ENCODE peak calls at places on chromosomes 3 and 15, in five cellular contexts. C, B, P, E and J are unnamed samples.

GRCh38 chr3:126288314-126288713 is 68.9 kb downstream of the KLF15 start:
- DNase-seq in B (no peak), P (peak; percentile 55), C (peak; percentile 60), E (peak; percentile 32), J (no peak)

GRCh38 chr15:63299981-63300575 is 22.7 kb downstream of the APH1B start:
- DNase-seq in P (no peak), B (no peak), E (no peak), C (no peak), J (no peak)

GRCh38 chr3:182795383-182795782 is 2.1 kb downstream of the ATP11B start:
- DNase-seq in B (no peak), E (no peak), C (no peak), P (no peak), J (no peak)

GRCh38 chr3:132964267-132964666 is 73.9 kb upstream of the TMEM108 start:
- DNase-seq in C (no peak), B (no peak), E (no peak), P (no peak), J (no peak)

GRCh38 chr3:196238612-196239190 is 22.4 kb downstream of the SLC51A start:
- DNase-seq in C (no peak), E (no peak), B (no peak), P (no peak), J (no peak)

GRCh38 chr15:88619796-88620195 is 1.3 kb upstream of the AEN start:
- DNase-seq in B (no peak), E (no peak), C (no peak), P (no peak), J (no peak)

GRCh38 chr15:23567921-23568320 is 2.4 kb downstream of the MKRN3 start:
- DNase-seq in C (no peak), P (no peak), B (no peak), E (no peak), J (no peak)

GRCh38 chr3:56702487-56703315 is 19.6 kb upstream of the TASOR start:
- DNase-seq in E (peak; percentile 57), C (peak; percentile 53), P (no peak), B (peak; percentile 18), J (peak; percentile 50)

GRCh38 chr3:118846176-118846575 is 188.5 kb downstream of the IGSF11 start:
- DNase-seq in P (no peak), C (no peak), B (no peak), E (no peak), J (no peak)

GRCh38 chr15:39411102-39411989 is 169.5 kb upstream of the THBS1 start:
- DNase-seq in C (no peak), P (no peak), E (no peak), B (no peak), J (no peak)

GRCh38 chr3:12273045-12273695 is 15.7 kb upstream of the PPARG start:
- DNase-seq in E (no peak), C (no peak), P (no peak), B (no peak), J (no peak)

GRCh38 chr3:30161370-30161769 is 445.0 kb upstream of the TGFBR2 start:
- DNase-seq in P (no peak), E (peak; percentile 55), B (no peak), C (no peak), J (no peak)

GRCh38 chr3:112117415-112117814 is 15.6 kb downstream of the GCSAM start:
- DNase-seq in E (no peak), C (no peak), P (no peak), B (no peak), J (no peak)

GRCh38 chr3:196772102-196772501 is 32.4 kb downstream of the PAK2 start:
- DNase-seq in B (no peak), E (no peak), C (no peak), P (no peak), J (no peak)

GRCh38 chr3:196127308-196128040 is 45.6 kb upstream of the TFRC start:
- DNase-seq in P (no peak), E (no peak), C (no peak), B (no peak), J (no peak)

GRCh38 chr15:67125589-67126502 is 60.4 kb downstream of the SMAD3 start:
- DNase-seq in P (peak; percentile 90), C (no peak), E (peak; percentile 84), B (no peak), J (peak; percentile 64)

GRCh38 chr3:18740631-18741583 is 315.8 kb upstream of the SATB1 start:
- DNase-seq in B (no peak), C (no peak), P (no peak), E (no peak), J (no peak)

GRCh38 chr3:127013758-127014535 is 31.0 kb downstream of the PLXNA1 start:
- DNase-seq in P (no peak), E (no peak), B (no peak), C (no peak), J (no peak)

GRCh38 chr3:135055449-135055848 is 260.4 kb downstream of the EPHB1 start:
- DNase-seq in B (no peak), C (no peak), P (no peak), E (no peak), J (no peak)
- H3K4me1 ChIP-seq in B (no peaks in the 10 kb centered on the region), C (no peaks in the 10 kb centered on the region), P (no peaks in the 10 kb centered on the region), E (no peaks in the 10 kb centered on the region), J (no peaks in the 10 kb centered on the region)

DNA sequence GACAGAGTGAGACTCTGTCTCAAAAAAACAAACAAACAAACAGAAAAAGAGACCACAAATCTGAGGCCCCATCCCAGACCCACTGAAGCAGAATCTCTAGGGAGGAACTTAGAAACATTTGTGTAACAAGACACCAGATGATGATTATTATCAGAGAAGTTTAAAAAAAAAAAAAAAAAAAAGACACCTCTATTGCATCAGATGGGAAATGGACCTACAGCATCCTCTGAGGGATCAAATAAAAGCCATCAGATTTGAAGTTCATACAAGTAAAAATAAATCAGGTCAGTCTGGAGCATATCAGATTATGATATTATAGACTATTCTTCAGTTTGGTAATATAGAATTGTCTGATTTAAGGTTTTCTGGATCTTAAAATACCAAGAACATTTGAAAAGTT is 21.9 kb upstream of the LIPC start:
- DNase-seq in B (no peak), C (no peak), P (no peak), E (no peak), J (no peak)
- H3K4me3 ChIP-seq in B (no peak overlapping the region), C (no peak overlapping the region), P (no peak overlapping the region), E (peak overlapping the region; percentile 33), J (no peak overlapping the region)

GRCh38 chr15:58244546-58244945 is 106.4 kb downstream of the AQP9 start:
- DNase-seq in P (no peak), C (no peak), B (no peak), E (no peak), J (no peak)

GRCh38 chr15:58248504-58248842 is 110.3 kb downstream of the AQP9 start:
- DNase-seq in P (no peak), E (no peak), C (no peak), B (no peak), J (no peak)

GRCh38 chr15:58243083-58243482 is 104.9 kb downstream of the AQP9 start:
- DNase-seq in B (peak; percentile 48), C (no peak), P (no peak), E (no peak), J (no peak)

GRCh38 chr15:58247803-58248503 is 109.8 kb downstream of the AQP9 start:
- DNase-seq in C (peak; percentile 89), B (no peak), P (peak; percentile 81), E (peak; percentile 83), J (peak; percentile 73)

DNA sequence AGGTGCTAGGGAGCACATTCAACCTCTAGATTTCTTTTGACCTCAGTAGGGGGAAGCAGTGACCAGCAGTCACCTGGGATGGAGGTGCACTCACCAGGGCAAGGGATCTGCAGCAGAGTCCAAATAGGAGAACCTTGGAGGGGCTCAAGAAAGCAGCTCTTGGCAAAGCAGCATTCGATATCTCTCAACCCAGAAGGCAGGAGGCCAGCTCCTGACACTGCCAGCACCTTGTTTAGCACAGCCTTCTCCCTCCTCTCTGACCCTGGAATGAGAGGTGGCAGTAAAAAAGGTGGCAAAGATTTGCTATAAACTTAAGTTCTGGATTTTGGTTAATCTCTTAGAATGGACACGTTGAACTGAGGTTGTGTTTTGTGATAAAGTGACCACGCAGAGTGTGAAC is 107.9 kb downstream of the AQP9 start:
- DNase-seq in P (no peak), E (no peak), C (no peak), B (no peak), J (no peak)
- H3K4me1 ChIP-seq in P (peaks cover 26% of the 10 kb centered on the region), E (peaks cover 54% of the 10 kb centered on the region), C (no peaks in the 10 kb centered on the region), B (no peaks in the 10 kb centered on the region), J (peaks cover 6% of the 10 kb centered on the region)

DNA sequence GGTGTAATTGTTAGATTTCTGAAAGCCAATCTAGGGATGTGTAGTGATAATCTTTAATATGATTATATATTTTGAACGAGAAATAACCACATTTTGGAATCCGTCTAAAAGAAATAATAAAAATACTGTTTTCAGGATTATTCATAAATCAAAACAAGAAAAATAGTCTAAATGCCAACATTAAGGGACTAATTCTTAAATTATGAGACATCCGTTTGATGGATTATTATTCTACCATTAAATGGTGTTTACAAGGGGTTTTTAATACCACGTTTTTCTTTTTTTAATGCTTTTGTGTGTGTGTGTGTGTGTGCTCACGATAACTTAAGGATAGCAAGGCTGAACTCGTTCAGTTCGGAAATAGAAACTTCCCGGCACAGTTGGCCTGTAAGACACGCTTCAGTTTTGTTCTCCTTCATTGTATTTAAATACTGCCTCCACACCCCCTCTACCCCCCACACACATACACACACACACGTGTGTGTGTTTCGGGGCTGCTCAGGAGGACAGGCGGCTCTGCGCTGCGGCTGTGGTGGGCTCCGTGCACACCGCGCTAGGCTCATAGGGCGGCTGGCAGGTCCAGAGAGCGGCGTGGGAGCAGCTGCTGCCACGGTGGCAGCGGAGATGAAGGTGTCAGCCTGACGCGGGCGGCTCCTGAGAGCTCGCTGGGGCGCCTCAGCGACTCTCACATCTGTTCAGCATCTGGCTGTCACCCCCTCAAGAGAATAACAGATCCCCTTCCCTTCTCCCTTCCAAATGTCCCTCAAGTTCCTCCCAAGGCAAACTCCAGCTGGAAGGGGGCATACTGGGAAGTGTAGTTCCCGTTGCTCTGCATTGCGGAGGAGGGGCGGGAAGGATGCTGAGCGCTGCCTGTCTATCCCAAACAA is 23.0 kb upstream of the ANP32A start:
- DNase-seq in E (no peak), C (no peak), B (peak; percentile 37), P (no peak), J (no peak)
- H3K4me3 ChIP-seq in E (peak overlapping the region; percentile 58), C (peak overlapping the region; percentile 29), B (peak overlapping the region; percentile 43), P (peak overlapping the region; percentile 58), J (peak overlapping the region; percentile 18)

GRCh38 chr3:98560911-98561310 is 29.1 kb downstream of the GPR15 start:
- DNase-seq in E (no peak), B (no peak), C (no peak), P (no peak), J (no peak)

GRCh38 chr3:98555025-98555379 is 23.2 kb downstream of the GPR15 start:
- DNase-seq in B (no peak), E (no peak), C (no peak), P (no peak), J (no peak)

GRCh38 chr3:98556164-98557130 is 24.7 kb downstream of the GPR15 start:
- DNase-seq in P (no peak), E (no peak), B (no peak), C (no peak), J (no peak)

GRCh38 chr3:98557324-98558010 is 25.7 kb downstream of the GPR15 start:
- DNase-seq in E (no peak), B (no peak), C (no peak), P (no peak), J (no peak)

GRCh38 chr3:98558100-98558499 is 26.3 kb downstream of the GPR15 start:
- DNase-seq in B (no peak), C (no peak), E (no peak), P (no peak), J (no peak)
- H3K4me1 ChIP-seq in B (no peaks in the 10 kb centered on the region), C (no peaks in the 10 kb centered on the region), E (no peaks in the 10 kb centered on the region), P (no peaks in the 10 kb centered on the region), J (no peaks in the 10 kb centered on the region)